ENCODE peak calls at places on chromosomes 7 and 10, in four cellular contexts. L, Z, J and X are unnamed samples.
A peak's percentile ranks its signal among the peaks of the same experiment; 100 is the strongest.

GRCh38 chr7:95298091-95298490 is 26.2 kb downstream of the PON1 start:
- DNase-seq in Z (no peak), J (no peak), L (no peak), X (no peak)

GRCh38 chr10:17756557-17757208 is 4.7 kb downstream of the TMEM236 start:
- DNase-seq in J (no peak), Z (no peak), L (no peak), X (no peak)

GRCh38 chr7:23893172-23893941 is 183.3 kb downstream of the STK31 start:
- DNase-seq in L (no peak), J (no peak), Z (no peak), X (no peak)

GRCh38 chr10:110008518-110009339 is 945 bp downstream of the ADD3 start:
- DNase-seq in J (no peak), L (peak; percentile 55), Z (no peak), X (peak; percentile 72)

GRCh38 chr7:36236073-36236472 is 83.0 kb downstream of the EEPD1 start:
- DNase-seq in Z (no peak), L (no peak), J (no peak), X (no peak)

GRCh38 chr7:36639826-36640225 is 84.5 kb downstream of the AOAH start:
- DNase-seq in Z (no peak), L (no peak), J (no peak), X (no peak)

GRCh38 chr7:13742719-13743640 is 246.5 kb downstream of the ETV1 start:
- DNase-seq in L (no peak), J (no peak), Z (no peak), X (no peak)

GRCh38 chr10:15796098-15796759 is 64.1 kb downstream of the MINDY3 start:
- DNase-seq in J (no peak), Z (no peak), L (no peak), X (no peak)

GRCh38 chr7:27697861-27698430 is 35.3 kb upstream of the HIBADH start:
- DNase-seq in J (no peak), L (no peak), Z (no peak), X (no peak)

GRCh38 chr10:14536269-14536903 is 205.7 kb upstream of the FRMD4A start:
- DNase-seq in Z (no peak), J (no peak), L (no peak), X (no peak)

GRCh38 chr10:92712016-92712889 is 22.5 kb downstream of the HHEX start:
- DNase-seq in J (no peak), Z (no peak), L (no peak), X (no peak)

GRCh38 chr7:117857718-117858117 is 15.5 kb downstream of the CTTNBP2 start:
- DNase-seq in L (no peak), J (no peak), Z (no peak), X (no peak)

GRCh38 chr7:32036557-32036956 is 33.6 kb downstream of the PDE1C start:
- DNase-seq in J (no peak), Z (no peak), L (no peak), X (no peak)

GRCh38 chr7:43318188-43318587 is 205.7 kb downstream of the HECW1 start:
- DNase-seq in L (no peak), Z (no peak), J (no peak), X (no peak)

GRCh38 chr10:62577666-62578291 is 203.6 kb downstream of the ZNF365 start:
- DNase-seq in Z (no peak), L (no peak), J (no peak), X (no peak)

GRCh38 chr10:116978906-116979305 is 26.1 kb downstream of the SHTN1 start:
- DNase-seq in J (no peak), L (no peak), Z (no peak), X (no peak)

GRCh38 chr7:64667311-64667710 is 1.4 kb downstream of the ZNF107 start:
- DNase-seq in J (no peak), Z (no peak), L (no peak), X (no peak)

GRCh38 chr7:27774717-27775328 is 34.9 kb downstream of the TAX1BP1 start:
- DNase-seq in L (no peak), Z (no peak), J (no peak), X (no peak)

GRCh38 chr10:120221873-120222485 is 235.0 kb upstream of the PLPP4 start:
- DNase-seq in J (no peak), L (no peak), Z (no peak), X (no peak)

GRCh38 chr7:151452141-151452571 is 12.2 kb upstream of the CRYGN start:
- DNase-seq in L (no peak), J (peak; percentile 8), Z (no peak), X (no peak)

GRCh38 chr10:133110609-133111275 is 23.0 kb downstream of the ADGRA1 start:
- DNase-seq in Z (no peak), L (no peak), J (no peak), X (no peak)

GRCh38 chr10:74079914-74080590 is 70.6 kb downstream of the AP3M1 start:
- DNase-seq in Z (no peak), J (no peak), L (no peak), X (no peak)

GRCh38 chr10:62652114-62652513 is 152.4 kb upstream of the ADO start:
- DNase-seq in Z (no peak), L (no peak), J (no peak), X (no peak)

GRCh38 chr7:39353615-39354376 is 212.4 kb upstream of the YAE1 start:
- DNase-seq in L (peak; percentile 18), Z (no peak), J (no peak), X (no peak)

GRCh38 chr7:131564640-131565039 is 8.2 kb upstream of the PODXL start:
- DNase-seq in L (no peak), Z (no peak), J (no peak), X (no peak)

DNA sequence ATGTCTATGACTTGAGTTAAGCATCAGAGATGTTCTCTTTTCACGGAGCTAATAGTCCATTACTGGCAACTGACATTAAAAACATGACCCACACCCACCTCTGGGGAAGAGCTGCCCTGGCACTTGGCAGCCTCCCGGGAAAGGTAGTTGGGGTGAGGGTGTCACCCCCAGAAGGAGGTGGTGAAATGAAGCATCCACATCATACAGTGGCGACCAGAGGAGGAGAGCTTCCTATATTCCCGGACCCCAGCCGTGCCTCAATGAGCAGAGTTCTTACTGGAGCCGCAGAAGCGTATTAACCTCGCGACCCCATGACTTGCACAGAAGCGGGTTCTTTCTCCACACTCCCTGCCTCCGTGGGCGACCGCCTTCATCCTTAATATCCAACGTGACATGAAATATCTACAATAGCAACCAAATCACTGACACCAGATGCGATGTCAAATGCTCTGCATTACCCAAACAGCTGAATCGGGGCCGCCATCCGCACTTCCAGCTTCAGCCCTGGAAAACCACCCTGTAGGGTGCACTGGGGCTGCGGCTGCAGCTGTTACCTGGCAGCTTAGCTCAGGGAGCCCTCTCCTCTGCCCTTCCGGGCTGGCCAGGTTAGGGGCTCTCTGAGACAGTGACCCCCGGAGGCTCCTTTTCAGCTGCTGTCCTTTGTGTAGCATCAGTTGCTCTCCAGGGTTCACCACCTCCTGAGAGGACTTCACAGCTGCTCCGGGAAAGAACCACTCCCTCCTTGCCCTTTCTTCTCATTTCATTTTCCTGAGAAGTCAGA is 103.2 kb upstream of the PARD3 start:
- DNase-seq in J (no peak), L (no peak), Z (no peak), X (no peak)
- TF ChIP-seq CTCF in J (no peak), L (no peak), Z (no peak), X (no peak)

DNA sequence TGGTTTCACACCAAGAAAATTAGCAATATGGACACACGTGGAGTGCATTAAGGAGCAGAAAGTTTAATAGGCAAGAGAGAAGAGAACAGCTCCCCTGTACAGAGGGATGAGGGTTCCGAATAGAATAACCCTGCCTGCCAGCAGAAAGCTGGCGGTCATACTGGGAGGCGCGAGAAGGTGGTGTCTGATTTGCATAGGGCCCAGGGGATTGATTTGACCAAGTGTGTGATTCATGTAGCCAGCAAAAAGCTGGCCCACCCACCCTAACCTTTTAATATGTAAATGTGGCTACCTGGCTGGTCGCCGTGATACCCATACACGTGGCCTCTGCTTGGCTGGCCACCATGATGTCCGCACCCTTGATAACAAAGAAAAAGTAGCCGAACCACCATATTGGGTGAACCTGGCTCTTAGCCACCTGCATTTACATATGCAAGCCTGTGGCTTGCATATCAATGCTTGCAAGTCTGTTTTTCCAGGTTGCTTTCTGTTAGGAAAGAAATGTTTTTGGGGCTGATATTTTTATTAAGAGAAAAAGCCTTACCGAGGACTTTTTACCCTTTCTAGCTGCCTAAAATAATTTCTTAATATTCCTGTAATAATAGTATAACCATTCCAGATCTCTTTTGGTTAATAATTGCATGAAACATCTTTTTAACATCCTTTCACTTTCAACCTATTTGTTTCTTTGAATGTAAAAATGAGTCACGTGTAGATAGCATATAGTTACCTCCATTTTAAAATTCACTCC is 20.5 kb upstream of the VWDE start:
- DNase-seq in L (no peak), Z (no peak), J (no peak), X (no peak)
- H3K4me3 ChIP-seq in L (no peak overlapping the region), Z (no peak overlapping the region), J (no peak overlapping the region), X (no peak overlapping the region)

DNA sequence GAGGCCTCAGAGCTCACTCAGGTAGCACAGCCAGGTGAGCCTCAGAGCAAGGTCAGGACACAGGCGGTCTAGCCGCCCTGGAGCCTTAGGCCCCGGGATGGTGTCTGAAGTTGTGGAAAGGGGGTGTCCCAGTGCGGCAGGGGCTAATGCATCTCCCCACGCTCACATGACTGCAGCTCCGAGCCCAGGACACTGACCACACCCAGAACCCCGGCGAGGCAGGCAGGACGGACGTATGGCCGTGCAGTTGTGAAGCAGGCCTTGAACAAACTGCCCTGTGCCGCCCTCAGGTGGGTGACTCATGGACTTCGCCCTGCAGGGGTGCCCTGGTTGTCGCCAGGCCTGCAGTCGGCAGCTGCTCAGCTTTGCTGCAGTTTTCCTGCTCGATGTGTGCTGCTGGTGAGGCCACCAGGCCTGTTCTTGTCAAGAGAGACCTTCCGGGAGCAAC is 5.0 kb upstream of the PRKAR1B start:
- DNase-seq in Z (peak; percentile 61), L (peak; percentile 51), J (no peak), X (no peak)
- TF ChIP-seq CTCF in Z (peak; percentile 40), L (peak; percentile 67), J (no peak), X (no peak)

GRCh38 chr10:3786295-3786981 is 1.4 kb upstream of the KLF6 start:
- DNase-seq in L (no peak), Z (peak; percentile 68), J (no peak), X (peak; percentile 77)
- H3K4me3 ChIP-seq in L (peak overlapping the region; percentile 87), Z (peak overlapping the region; percentile 95), J (peak overlapping the region; percentile 71), X (peak overlapping the region; percentile 93)

GRCh38 chr10:1410469-1411395 is 326.6 kb downstream of the ADARB2 start:
- DNase-seq in J (no peak), L (no peak), Z (no peak), X (peak; percentile 58)
- TF ChIP-seq CTCF in J (no peak), L (no peak), Z (no peak), X (no peak)

GRCh38 chr7:105677395-105677701 is 96.1 kb upstream of the EFCAB10 start:
- DNase-seq in L (no peak), J (no peak), Z (no peak), X (no peak)
- H3K4me3 ChIP-seq in L (no peak overlapping the region), J (peak overlapping the region; percentile 7), Z (no peak overlapping the region), X (peak overlapping the region; percentile 68)

DNA sequence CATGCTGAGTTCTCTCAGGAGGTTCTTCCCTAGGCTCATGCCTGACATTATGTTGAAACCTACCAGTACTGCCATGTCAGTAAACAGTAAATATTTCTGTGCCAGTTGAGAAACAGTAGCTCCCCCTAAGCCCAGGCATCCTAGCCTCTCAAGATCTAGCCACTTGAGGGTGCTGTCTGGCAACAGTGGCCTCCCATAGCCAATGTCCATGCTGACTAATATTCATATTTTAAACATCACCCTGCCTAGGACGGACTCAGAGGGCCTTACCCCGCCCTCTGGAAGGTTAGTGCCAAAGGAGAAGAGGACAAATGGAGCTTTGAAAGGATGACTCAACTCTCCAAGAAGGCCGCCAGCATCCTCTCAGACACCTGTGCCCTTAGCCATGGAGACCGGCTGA is 7.7 kb downstream of the ACSM6 start:
- DNase-seq in Z (no peak), J (no peak), L (no peak), X (no peak)
- TF ChIP-seq CTCF in Z (no peak), J (no peak), L (peak; percentile 16), X (no peak)